ENCODE peak calls at places on chromosomes 11 and 22, in six cellular contexts. One of them, this sample, is unnamed.

GRCh38 chr22:17824452-17824851 is 50.2 kb upstream of the BID start:
- DNase-seq in K562: no peak
- DNase-seq in GM12878: no peak
- DNase-seq in endothelial cell of umbilical vein: no peak
- DNase-seq in A549: no peak
- DNase-seq in HepG2: no peak
- DNase-seq in this sample: no peak

GRCh38 chr11:128759168-128759567 is 65.3 kb downstream of the FLI1 start:
- DNase-seq in GM12878: no peak
- DNase-seq in HepG2: no peak
- DNase-seq in K562: no peak
- DNase-seq in A549: no peak
- DNase-seq in endothelial cell of umbilical vein: no peak
- DNase-seq in this sample: no peak

GRCh38 chr11:3183523-3183922 is 18.4 kb upstream of the OSBPL5 start:
- DNase-seq in endothelial cell of umbilical vein: no peak
- DNase-seq in K562: no peak
- DNase-seq in HepG2: no peak
- DNase-seq in A549: no peak
- DNase-seq in GM12878: no peak
- DNase-seq in this sample: no peak

GRCh38 chr11:35099278-35100018 is 39.5 kb upstream of the CD44 start:
- DNase-seq in endothelial cell of umbilical vein: no peak
- DNase-seq in HepG2: no peak
- DNase-seq in A549: no peak
- DNase-seq in GM12878: no peak
- DNase-seq in K562: no peak
- DNase-seq in this sample: no peak

GRCh38 chr11:45243931-45244330 is 42.2 kb downstream of the SYT13 start:
- DNase-seq in GM12878: no peak
- DNase-seq in endothelial cell of umbilical vein: no peak
- DNase-seq in K562: no peak
- DNase-seq in A549: no peak
- DNase-seq in HepG2: no peak
- DNase-seq in this sample: no peak

GRCh38 chr11:27139742-27140141 is 99.1 kb downstream of the BBOX1 start:
- DNase-seq in HepG2: no peak
- DNase-seq in K562: no peak
- DNase-seq in endothelial cell of umbilical vein: no peak
- DNase-seq in GM12878: no peak
- DNase-seq in A549: no peak
- DNase-seq in this sample: no peak

GRCh38 chr11:64226507-64227051 is 505 bp downstream of the NUDT22 start:
- DNase-seq in endothelial cell of umbilical vein: no peak
- DNase-seq in K562: peak; percentile 63
- DNase-seq in HepG2: peak; percentile 50
- DNase-seq in GM12878: no peak
- DNase-seq in A549: no peak
- DNase-seq in this sample: peak; percentile 55

GRCh38 chr11:31340903-31341572 is 28.5 kb downstream of the DCDC1 start:
- DNase-seq in HepG2: peak; percentile 45
- DNase-seq in GM12878: no peak
- DNase-seq in endothelial cell of umbilical vein: peak; percentile 43
- DNase-seq in K562: peak; percentile 20
- DNase-seq in A549: peak; percentile 15
- DNase-seq in this sample: peak; percentile 38

GRCh38 chr11:22666320-22666699 is at the start of gene GAS2:
- DNase-seq in GM12878: no peak
- DNase-seq in A549: no peak
- DNase-seq in endothelial cell of umbilical vein: no peak
- DNase-seq in HepG2: no peak
- DNase-seq in K562: no peak
- DNase-seq in this sample: no peak

GRCh38 chr22:42856179-42856864 is 751 bp downstream of the ARFGAP3 start:
- DNase-seq in HepG2: peak; percentile 25
- DNase-seq in GM12878: no peak
- DNase-seq in A549: no peak
- DNase-seq in endothelial cell of umbilical vein: peak; percentile 43
- DNase-seq in K562: no peak
- DNase-seq in this sample: peak; percentile 49

GRCh38 chr11:13891911-13892310 is 70.6 kb upstream of the SPON1 start:
- DNase-seq in A549: no peak
- DNase-seq in HepG2: no peak
- DNase-seq in K562: peak; percentile 20
- DNase-seq in endothelial cell of umbilical vein: no peak
- DNase-seq in GM12878: no peak
- DNase-seq in this sample: no peak

GRCh38 chr11:104918113-104918824 is 20.0 kb upstream of the CASP12 start:
- DNase-seq in K562: no peak
- DNase-seq in endothelial cell of umbilical vein: peak; percentile 98
- DNase-seq in HepG2: no peak
- DNase-seq in GM12878: no peak
- DNase-seq in A549: no peak
- DNase-seq in this sample: peak; percentile 15

GRCh38 chr11:57325735-57326048 is 940 bp upstream of the TNKS1BP1 start:
- DNase-seq in A549: peak; percentile 55
- DNase-seq in endothelial cell of umbilical vein: peak; percentile 83
- DNase-seq in HepG2: no peak
- DNase-seq in GM12878: no peak
- DNase-seq in K562: no peak
- DNase-seq in this sample: no peak

GRCh38 chr11:130390071-130390758 is 38.2 kb downstream of the ADAMTS8 start:
- DNase-seq in HepG2: peak; percentile 66
- DNase-seq in endothelial cell of umbilical vein: peak; percentile 32
- DNase-seq in A549: peak; percentile 40
- DNase-seq in GM12878: no peak
- DNase-seq in K562: no peak
- DNase-seq in this sample: peak; percentile 48

GRCh38 chr11:57315491-57315890 is 9.3 kb downstream of the TNKS1BP1 start:
- DNase-seq in GM12878: no peak
- DNase-seq in endothelial cell of umbilical vein: no peak
- DNase-seq in K562: no peak
- DNase-seq in A549: no peak
- DNase-seq in HepG2: no peak
- DNase-seq in this sample: peak; percentile 44

GRCh38 chr11:123061403-123062157 is at the start of gene HSPA8:
- DNase-seq in endothelial cell of umbilical vein: peak; percentile 46
- DNase-seq in GM12878: no peak
- DNase-seq in K562: peak; percentile 53
- DNase-seq in HepG2: peak; percentile 46
- DNase-seq in A549: no peak
- DNase-seq in this sample: peak; percentile 82

GRCh38 chr22:19597399-19597735 is 73.2 kb upstream of the CLDN5 start:
- DNase-seq in GM12878: no peak
- DNase-seq in HepG2: peak; percentile 32
- DNase-seq in endothelial cell of umbilical vein: peak; percentile 30
- DNase-seq in A549: no peak
- DNase-seq in K562: no peak
- DNase-seq in this sample: peak; percentile 49

GRCh38 chr22:35642305-35642741 is 5.9 kb upstream of the APOL6 start:
- DNase-seq in A549: no peak
- DNase-seq in endothelial cell of umbilical vein: no peak
- DNase-seq in HepG2: peak; percentile 47
- DNase-seq in K562: no peak
- DNase-seq in GM12878: no peak
- DNase-seq in this sample: no peak

GRCh38 chr11:97557399-97557798 is 1167.6 kb downstream of the JRKL start:
- DNase-seq in A549: no peak
- DNase-seq in HepG2: no peak
- DNase-seq in K562: no peak
- DNase-seq in endothelial cell of umbilical vein: peak; percentile 13
- DNase-seq in GM12878: no peak
- DNase-seq in this sample: peak; percentile 12

GRCh38 chr11:124717421-124717785 is 22.3 kb upstream of the NRGN start:
- DNase-seq in A549: no peak
- DNase-seq in K562: no peak
- DNase-seq in HepG2: no peak
- DNase-seq in GM12878: no peak
- DNase-seq in endothelial cell of umbilical vein: no peak
- DNase-seq in this sample: no peak

GRCh38 chr11:73950869-73951710 is at the start of gene DNAJB13:
- DNase-seq in K562: peak; percentile 85
- DNase-seq in GM12878: peak; percentile 23
- DNase-seq in A549: peak; percentile 88
- DNase-seq in endothelial cell of umbilical vein: peak; percentile 46
- DNase-seq in HepG2: peak; percentile 77
- DNase-seq in this sample: peak; percentile 59

GRCh38 chr11:32913445-32913844 is 20.8 kb downstream of the QSER1 start:
- DNase-seq in K562: no peak
- DNase-seq in HepG2: no peak
- DNase-seq in endothelial cell of umbilical vein: no peak
- DNase-seq in GM12878: no peak
- DNase-seq in A549: no peak
- DNase-seq in this sample: no peak

GRCh38 chr22:22397292-22397870 is 111.2 kb downstream of the ZNF280B start:
- DNase-seq in A549: peak; percentile 37
- DNase-seq in K562: peak; percentile 48
- DNase-seq in GM12878: no peak
- DNase-seq in endothelial cell of umbilical vein: no peak
- DNase-seq in HepG2: peak; percentile 73
- DNase-seq in this sample: no peak
- TF ChIP-seq CTCF in A549: peak; percentile 9
- TF ChIP-seq CTCF in K562: peak; percentile 62
- TF ChIP-seq CTCF in GM12878: no peak
- TF ChIP-seq CTCF in endothelial cell of umbilical vein: no peak
- TF ChIP-seq CTCF in HepG2: peak; percentile 84
- TF ChIP-seq CTCF in this sample: no peak

GRCh38 chr22:25942989-25943411 is 201.0 kb downstream of the MYO18B start:
- DNase-seq in endothelial cell of umbilical vein: no peak
- DNase-seq in K562: no peak
- DNase-seq in A549: no peak
- DNase-seq in GM12878: no peak
- DNase-seq in HepG2: no peak
- DNase-seq in this sample: no peak
- TF ChIP-seq MYC in endothelial cell of umbilical vein: no peak
- TF ChIP-seq MYC in K562: no peak
- TF ChIP-seq MYC in A549: no peak
- TF ChIP-seq MYC in GM12878: no peak
- TF ChIP-seq MYC in HepG2: no peak
- TF ChIP-seq MYC in this sample: no peak

GRCh38 chr22:21657361-21658118 is 8.3 kb upstream of the PPIL2 start:
- DNase-seq in GM12878: peak; percentile 39
- DNase-seq in A549: peak; percentile 75
- DNase-seq in endothelial cell of umbilical vein: peak; percentile 55
- DNase-seq in K562: peak; percentile 100
- DNase-seq in HepG2: peak; percentile 70
- DNase-seq in this sample: peak; percentile 86

GRCh38 chr22:21657020-21657360 is 8.8 kb upstream of the PPIL2 start:
- DNase-seq in GM12878: no peak
- DNase-seq in A549: no peak
- DNase-seq in endothelial cell of umbilical vein: no peak
- DNase-seq in HepG2: no peak
- DNase-seq in K562: no peak
- DNase-seq in this sample: no peak

GRCh38 chr22:21660904-21661303 is 4.9 kb upstream of the PPIL2 start:
- DNase-seq in HepG2: no peak
- DNase-seq in GM12878: no peak
- DNase-seq in endothelial cell of umbilical vein: no peak
- DNase-seq in K562: no peak
- DNase-seq in A549: no peak
- DNase-seq in this sample: no peak

GRCh38 chr22:21661991-21662390 is 3.8 kb upstream of the PPIL2 start:
- DNase-seq in endothelial cell of umbilical vein: no peak
- DNase-seq in K562: no peak
- DNase-seq in A549: no peak
- DNase-seq in GM12878: no peak
- DNase-seq in HepG2: no peak
- DNase-seq in this sample: no peak

DNA sequence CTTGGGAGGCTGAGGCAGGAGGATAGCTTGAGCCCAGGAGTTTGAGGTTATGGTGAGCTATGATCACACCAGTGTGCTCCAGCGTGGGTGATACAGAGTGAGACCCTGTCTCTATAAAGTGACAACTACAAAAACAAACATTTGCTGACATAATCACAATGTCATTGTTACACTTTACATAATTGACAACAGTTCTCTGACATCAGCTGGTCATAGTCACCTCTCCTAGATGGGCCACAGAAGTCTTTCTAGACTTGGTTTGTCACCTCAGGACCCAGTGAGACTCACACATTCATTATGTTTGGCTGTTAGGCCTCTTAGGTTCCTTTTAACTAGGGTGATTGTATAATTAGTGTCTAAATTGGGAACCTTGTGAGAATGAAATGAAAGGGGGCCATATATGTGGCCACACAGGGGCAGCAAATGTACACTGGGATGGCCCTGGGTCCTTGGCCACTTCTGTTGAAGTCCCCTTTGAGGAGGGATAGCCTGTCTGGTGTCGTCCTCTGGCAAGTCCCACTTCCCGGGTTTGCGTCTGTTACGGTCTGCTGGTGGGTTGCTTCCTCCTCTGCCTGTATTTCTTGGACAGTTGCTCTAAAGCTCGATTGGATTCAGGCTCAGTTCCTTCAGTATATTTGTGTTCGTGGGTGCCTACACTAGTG is 5.8 kb upstream of the PPIL2 start:
- DNase-seq in GM12878: no peak
- DNase-seq in HepG2: no peak
- DNase-seq in K562: peak; percentile 77
- DNase-seq in endothelial cell of umbilical vein: no peak
- DNase-seq in A549: no peak
- DNase-seq in this sample: peak; percentile 28
- TF ChIP-seq CTCF in GM12878: no peak
- TF ChIP-seq CTCF in HepG2: peak; percentile 44
- TF ChIP-seq CTCF in K562: peak; percentile 76
- TF ChIP-seq CTCF in endothelial cell of umbilical vein: no peak
- TF ChIP-seq CTCF in A549: no peak
- TF ChIP-seq CTCF in this sample: no peak

GRCh38 chr11:1827095-1827797 is 7.5 kb upstream of the SYT8 start:
- DNase-seq in GM12878: no peak
- DNase-seq in A549: peak; percentile 55
- DNase-seq in HepG2: peak; percentile 70
- DNase-seq in K562: no peak
- DNase-seq in endothelial cell of umbilical vein: peak; percentile 41
- DNase-seq in this sample: no peak

GRCh38 chr11:1826552-1827094 is 8.2 kb upstream of the SYT8 start:
- DNase-seq in GM12878: no peak
- DNase-seq in HepG2: peak; percentile 50
- DNase-seq in A549: peak; percentile 72
- DNase-seq in endothelial cell of umbilical vein: no peak
- DNase-seq in K562: peak; percentile 63
- DNase-seq in this sample: peak; percentile 34

GRCh38 chr11:1828542-1828941 is 6.2 kb upstream of the SYT8 start:
- DNase-seq in endothelial cell of umbilical vein: no peak
- DNase-seq in GM12878: no peak
- DNase-seq in A549: no peak
- DNase-seq in K562: no peak
- DNase-seq in HepG2: no peak
- DNase-seq in this sample: no peak

GRCh38 chr11:1829039-1829820 is 5.6 kb upstream of the SYT8 start:
- DNase-seq in K562: no peak
- DNase-seq in endothelial cell of umbilical vein: no peak
- DNase-seq in GM12878: no peak
- DNase-seq in HepG2: no peak
- DNase-seq in A549: no peak
- DNase-seq in this sample: no peak

DNA sequence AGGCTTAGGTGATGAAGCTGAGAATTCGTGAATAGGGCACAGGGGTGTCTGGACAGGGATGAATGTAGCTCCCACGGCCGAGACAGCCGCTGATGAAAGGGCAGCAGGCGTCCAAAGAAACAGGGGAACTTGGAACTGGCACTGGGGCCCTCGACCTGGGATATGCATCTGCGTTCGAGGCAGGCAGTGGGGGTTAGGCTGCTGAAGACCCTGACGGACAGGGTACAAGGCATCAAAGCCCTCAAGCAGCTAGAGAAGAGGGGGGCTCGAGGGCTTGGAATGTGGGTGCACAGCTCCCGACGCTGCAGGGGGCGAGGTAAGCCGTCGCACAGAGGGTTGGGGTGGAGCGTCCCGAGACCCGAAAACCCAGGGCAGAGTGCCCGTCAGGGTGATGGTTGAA is 6.9 kb upstream of the SYT8 start:
- DNase-seq in K562: no peak
- DNase-seq in GM12878: no peak
- DNase-seq in HepG2: no peak
- DNase-seq in A549: no peak
- DNase-seq in endothelial cell of umbilical vein: no peak
- DNase-seq in this sample: no peak
- TF ChIP-seq MYC in K562: no peak
- TF ChIP-seq MYC in GM12878: no peak
- TF ChIP-seq MYC in HepG2: no peak
- TF ChIP-seq MYC in A549: no peak
- TF ChIP-seq MYC in endothelial cell of umbilical vein: no peak
- TF ChIP-seq MYC in this sample: no peak

This sample was measured in NB4.